ENCODE peak calls at places on chromosome 18, in five cellular contexts. J, U, F, N and S are unnamed samples.

GRCh38 chr18:78805840-78806239 is 173.8 kb upstream of the SALL3 start:
- DNase-seq in U (no peak), N (no peak), F (no peak), J (no peak), S (no peak)

GRCh38 chr18:63098014-63098981 is 221.3 kb downstream of the BCL2 start:
- DNase-seq in N (no peak), U (no peak), F (no peak), J (no peak), S (peak)

GRCh38 chr18:63084220-63084619 is 235.3 kb downstream of the BCL2 start:
- DNase-seq in F (no peak), U (no peak), J (no peak), N (no peak), S (no peak)

GRCh38 chr18:59787998-59788875 is 91.0 kb upstream of the CCBE1 start:
- DNase-seq in F (peak), U (no peak), J (peak), N (no peak), S (no peak)

GRCh38 chr18:9547767-9548166 is 66.6 kb downstream of the PPP4R1 start:
- DNase-seq in U (no peak), J (no peak), F (no peak), N (no peak), S (no peak)

GRCh38 chr18:13551841-13552733 is 174.3 kb downstream of the FAM210A start:
- DNase-seq in N (no peak), F (no peak), J (no peak), U (no peak), S (no peak)

GRCh38 chr18:62435435-62436031 is 87.3 kb upstream of the ZCCHC2 start:
- DNase-seq in U (no peak), N (peak), F (no peak), J (no peak), S (no peak)

GRCh38 chr18:13435596-13436333 is 217.2 kb downstream of the LDLRAD4 start:
- DNase-seq in F (no peak), U (no peak), N (no peak), J (peak), S (no peak)

GRCh38 chr18:1018211-1018651 is 113.6 kb downstream of the ADCYAP1 start:
- DNase-seq in J (no peak), F (peak), N (no peak), U (no peak), S (no peak)

GRCh38 chr18:76953186-76953982 is 131.0 kb downstream of the ZNF236 start:
- DNase-seq in J (no peak), F (peak), U (no peak), N (no peak), S (no peak)

GRCh38 chr18:62131305-62131909 is 55.4 kb downstream of the PIGN start:
- DNase-seq in U (peak), J (peak), N (peak), F (peak), S (peak)

GRCh38 chr18:34718610-34719009 is 8.5 kb downstream of the DTNA start:
- DNase-seq in F (no peak), U (no peak), N (no peak), J (no peak), S (no peak)

GRCh38 chr18:34550156-34550555 is 159.9 kb upstream of the DTNA start:
- DNase-seq in U (no peak), J (no peak), N (no peak), F (no peak), S (no peak)

GRCh38 chr18:13710460-13710859 is 15.9 kb downstream of the FAM210A start:
- DNase-seq in F (peak), N (no peak), U (no peak), J (no peak), S (no peak)

GRCh38 chr18:40868110-40868858 is 1086.8 kb upstream of the PIK3C3 start:
- DNase-seq in J (peak), F (peak), U (no peak), N (peak), S (no peak)

GRCh38 chr18:74310411-74310810 is 5.2 kb upstream of the C18orf63 start:
- DNase-seq in N (peak), J (no peak), F (peak), U (no peak), S (no peak)

DNA sequence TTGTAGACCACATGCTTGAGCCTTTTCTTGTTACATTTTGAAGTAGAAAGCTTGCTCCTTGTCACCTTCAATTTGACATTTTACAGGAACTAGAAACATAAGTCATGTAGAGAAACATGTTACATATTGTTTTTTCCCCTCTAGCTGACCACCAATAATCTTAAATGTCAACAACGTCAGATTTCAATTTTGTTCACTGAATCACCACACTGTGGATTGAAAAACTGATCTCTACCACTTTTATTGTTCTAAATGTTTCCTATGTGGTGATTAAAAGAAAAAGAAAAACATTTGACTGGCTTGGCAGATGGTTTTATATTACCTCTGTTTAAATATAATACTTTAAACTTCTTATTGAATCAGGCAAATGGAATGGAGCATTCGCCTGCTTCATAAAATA is 87.7 kb downstream of the DSEL start:
- DNase-seq in F (peak), U (no peak), J (no peak), N (no peak), S (no peak)
- TF ChIP-seq USF2 in F (no peak), U (no peak), J (no peak), N (no peak), S (no peak)

DNA sequence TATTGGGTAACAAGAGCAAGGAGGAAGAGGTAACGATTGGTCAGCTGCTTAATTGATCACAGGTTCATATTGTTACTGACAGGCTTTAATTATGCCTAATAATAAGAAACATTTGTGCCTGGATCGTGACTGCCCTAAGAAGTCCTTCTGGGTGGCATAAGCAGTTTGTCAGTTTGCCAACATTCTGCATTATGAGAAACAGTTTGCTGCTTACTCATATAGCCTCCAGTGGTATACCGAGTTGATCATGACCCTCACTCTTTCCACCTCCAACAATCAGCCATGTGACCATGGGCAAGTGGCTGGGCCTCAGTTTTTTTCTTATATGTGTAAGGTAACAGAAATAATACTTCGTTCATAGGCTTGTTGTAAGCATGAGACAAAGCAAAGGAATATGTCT is 96.6 kb upstream of the CABLES1 start:
- DNase-seq in N (no peak), U (no peak), F (peak), J (no peak), S (no peak)
- TF ChIP-seq BHLHE40 in N (no peak), U (no peak), F (no peak), J (no peak), S (no peak)

GRCh38 chr18:32714571-32715148 is 58.2 kb downstream of the KLHL14 start:
- DNase-seq in U (no peak), J (peak), N (peak), F (peak), S (peak)
- TF ChIP-seq USF2 in U (no peak), J (no peak), N (no peak), F (no peak), S (no peak)

GRCh38 chr18:3798032-3798431 is 348.1 kb downstream of the TGIF1 start:
- DNase-seq in F (no peak), J (no peak), N (no peak), U (no peak), S (no peak)

GRCh38 chr18:3794537-3795348 is 344.8 kb downstream of the TGIF1 start:
- DNase-seq in F (peak), J (no peak), N (no peak), U (no peak), S (no peak)

GRCh38 chr18:3803350-3803749 is 353.4 kb downstream of the TGIF1 start:
- DNase-seq in J (no peak), F (no peak), U (no peak), N (no peak), S (no peak)

GRCh38 chr18:3796434-3796833 is 346.5 kb downstream of the TGIF1 start:
- DNase-seq in J (no peak), N (no peak), F (no peak), U (no peak), S (no peak)

GRCh38 chr18:3799515-3799914 is 349.5 kb downstream of the TGIF1 start:
- DNase-seq in U (no peak), F (peak), N (no peak), J (no peak), S (no peak)
- TF ChIP-seq BHLHE40 in U (no peak), F (no peak), N (no peak), J (no peak), S (no peak)

GRCh38 chr18:7242954-7243353 is 12.1 kb downstream of the LRRC30 start:
- DNase-seq in U (no peak), J (no peak), F (no peak), N (no peak), S (no peak)
- TF ChIP-seq USF2 in U (no peak), J (no peak), F (no peak), N (no peak), S (no peak)

DNA sequence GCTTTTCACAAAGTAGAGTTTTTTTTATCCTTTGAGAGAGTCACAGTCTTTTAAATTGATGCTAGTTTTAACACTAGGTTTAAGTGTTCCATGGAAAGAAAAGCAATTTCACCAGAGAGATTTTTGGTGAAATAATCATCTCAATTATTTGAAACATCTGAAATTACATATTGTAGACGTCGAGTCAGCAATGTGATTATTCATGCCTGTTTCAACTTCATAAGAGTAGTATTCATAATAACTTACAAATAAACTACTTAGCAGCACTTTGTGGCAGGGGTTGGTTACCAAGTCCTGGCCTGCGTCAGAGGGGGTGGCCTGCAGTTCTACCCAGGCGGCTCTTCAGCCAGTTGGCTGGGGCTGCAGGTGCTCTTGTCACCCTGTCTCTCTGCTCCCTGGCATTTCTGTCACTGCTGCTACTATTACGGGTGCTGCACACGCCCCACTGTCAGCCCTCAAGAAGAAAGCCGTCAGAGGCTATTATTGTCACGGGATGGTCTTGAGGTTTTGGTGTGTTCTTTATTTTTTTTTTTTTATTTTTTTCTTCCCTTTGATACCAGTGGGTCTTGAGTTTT is 50.4 kb downstream of the MALT1 start:
- DNase-seq in J (no peak), N (no peak), U (no peak), F (peak), S (no peak)
- TF ChIP-seq BHLHE40 in J (no peak), N (no peak), U (no peak), F (no peak), S (no peak)

GRCh38 chr18:66645983-66646382 is 42.1 kb upstream of the CDH19 start:
- DNase-seq in N (no peak), J (no peak), U (no peak), F (no peak), S (no peak)

GRCh38 chr18:66646622-66647021 is 42.7 kb upstream of the CDH19 start:
- DNase-seq in N (no peak), U (no peak), J (no peak), F (no peak), S (no peak)
- TF ChIP-seq USF2 in N (no peak), U (no peak), J (no peak), F (no peak), S (no peak)

DNA sequence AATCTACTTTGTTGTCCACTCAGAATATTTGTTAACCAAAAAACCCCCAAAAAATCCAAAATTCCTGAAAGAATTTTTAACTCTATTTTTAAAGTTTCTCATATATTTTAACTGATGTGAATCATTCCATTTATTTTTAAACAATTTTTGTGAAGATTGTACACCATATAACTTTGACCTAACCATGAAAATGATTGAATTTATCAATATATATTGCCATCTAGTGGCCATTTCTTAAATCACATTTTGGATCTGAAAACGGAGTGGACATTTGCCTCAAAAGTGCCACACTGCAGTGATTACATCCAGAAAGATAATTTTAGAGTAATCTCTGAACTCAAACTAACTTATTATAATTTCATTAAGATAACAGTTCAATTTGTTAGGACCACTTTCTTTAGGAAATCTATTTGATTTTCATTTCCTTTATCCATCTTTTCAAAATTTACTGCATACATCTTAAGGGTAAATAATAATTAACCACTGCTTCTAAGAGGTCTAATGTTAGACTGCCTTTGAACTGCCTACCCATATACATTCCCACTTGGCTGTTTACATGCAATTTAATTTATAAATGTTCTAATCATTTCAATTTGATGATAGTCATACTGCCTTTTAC is 71.1 kb downstream of the DSC3 start:
- DNase-seq in F (peak), J (no peak), U (peak), N (peak), S (no peak)
- TF ChIP-seq BHLHE40 in F (no peak), J (no peak), U (no peak), N (no peak), S (no peak)

DNA sequence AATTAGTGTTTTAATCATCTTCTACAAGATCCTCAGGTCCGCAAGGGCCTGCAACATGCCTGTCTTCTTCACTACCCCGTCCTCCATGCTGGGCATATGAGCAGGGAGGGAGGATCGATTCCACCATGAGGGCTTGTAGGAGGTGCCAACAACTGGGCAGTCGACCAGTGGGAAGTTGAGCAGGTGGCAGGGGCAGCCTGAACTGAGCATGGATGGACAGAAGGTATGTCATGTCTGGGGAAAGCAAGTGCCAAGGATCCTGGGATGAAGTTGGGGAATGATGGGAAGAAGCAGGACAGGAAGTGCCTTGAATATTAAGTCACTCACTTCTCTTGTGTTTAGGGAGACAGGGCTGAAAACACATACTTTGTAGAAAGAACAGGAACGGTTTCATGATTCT is 44.7 kb downstream of the CTIF start:
- DNase-seq in U (no peak), J (no peak), N (no peak), F (peak), S (no peak)
- TF ChIP-seq USF2 in U (no peak), J (no peak), N (no peak), F (no peak), S (no peak)